ENCODE peak calls at places on chromosomes 7 and 10, in four cellular contexts. R is HL-60, N is K562, V is GM12878. G is an unnamed sample.

GRCh38 chr10:27192284-27192683 is 37.1 kb downstream of the MASTL start:
- DNase-seq in R (no peak), N (no peak), V (no peak), G (no peak)

GRCh38 chr10:44512345-44513095 is 127.6 kb upstream of the CXCL12 start:
- DNase-seq in R (no peak), N (no peak), V (no peak), G (no peak)

GRCh38 chr7:149642579-149642978 is 130.8 kb downstream of the ZNF467 start:
- DNase-seq in R (no peak), N (no peak), V (no peak), G (no peak)

GRCh38 chr10:75466016-75466415 is 34.6 kb downstream of the LRMDA start:
- DNase-seq in R (no peak), N (no peak), V (no peak), G (no peak)

GRCh38 chr7:95674101-95674500 is 77.8 kb upstream of the PDK4 start:
- DNase-seq in R (no peak), N (no peak), V (no peak), G (no peak)

GRCh38 chr10:59993931-59994330 is 87.6 kb upstream of the CCDC6 start:
- DNase-seq in R (no peak), N (no peak), V (no peak), G (no peak)

GRCh38 chr10:78559514-78560392 is 509.0 kb upstream of the ZMIZ1 start:
- DNase-seq in R (no peak), N (no peak), V (no peak), G (no peak)

GRCh38 chr10:79021948-79022499 is 46.7 kb upstream of the ZMIZ1 start:
- DNase-seq in R (no peak), N (no peak), V (no peak), G (no peak)

GRCh38 chr7:4634166-4634565 is 47.9 kb upstream of the FOXK1 start:
- DNase-seq in R (no peak), N (no peak), V (no peak), G (no peak)

GRCh38 chr10:3226960-3227724 is 54.6 kb upstream of the PITRM1 start:
- DNase-seq in R (no peak), N (no peak), V (no peak), G (no peak)

GRCh38 chr7:2040201-2040892 is 192.4 kb downstream of the MAD1L1 start:
- DNase-seq in R (no peak), N (no peak), V (no peak), G (no peak)

GRCh38 chr7:28573059-28573553 is 160.8 kb downstream of the CREB5 start:
- DNase-seq in R (no peak), N (no peak), V (no peak), G (no peak)

GRCh38 chr7:130337410-130337971 is 7.1 kb upstream of the CPA5 start:
- DNase-seq in R (no peak), N (no peak), V (no peak), G (no peak)

GRCh38 chr7:99267530-99268360 is 4.9 kb upstream of the MYH16 start:
- DNase-seq in R (no peak), N (no peak), V (no peak), G (no peak)

GRCh38 chr7:76293407-76293901 is 9.0 kb upstream of the HSPB1 start:
- DNase-seq in R (no peak), N (no peak), V (no peak), G (no peak)

GRCh38 chr7:100585511-100586265 is at the start of gene LRCH4:
- DNase-seq in R (no peak), N (peak), V (no peak), G (no peak)

GRCh38 chr7:99551329-99551728 is 585 bp downstream of the FAM200A start:
- DNase-seq in R (no peak), N (no peak), V (no peak), G (no peak)

GRCh38 chr10:13542533-13542932 is 13.7 kb upstream of the BEND7 start:
- DNase-seq in R (no peak), N (no peak), V (no peak), G (no peak)

GRCh38 chr10:13535346-13535745 is 6.5 kb upstream of the BEND7 start:
- DNase-seq in R (no peak), N (no peak), V (no peak), G (no peak)

DNA sequence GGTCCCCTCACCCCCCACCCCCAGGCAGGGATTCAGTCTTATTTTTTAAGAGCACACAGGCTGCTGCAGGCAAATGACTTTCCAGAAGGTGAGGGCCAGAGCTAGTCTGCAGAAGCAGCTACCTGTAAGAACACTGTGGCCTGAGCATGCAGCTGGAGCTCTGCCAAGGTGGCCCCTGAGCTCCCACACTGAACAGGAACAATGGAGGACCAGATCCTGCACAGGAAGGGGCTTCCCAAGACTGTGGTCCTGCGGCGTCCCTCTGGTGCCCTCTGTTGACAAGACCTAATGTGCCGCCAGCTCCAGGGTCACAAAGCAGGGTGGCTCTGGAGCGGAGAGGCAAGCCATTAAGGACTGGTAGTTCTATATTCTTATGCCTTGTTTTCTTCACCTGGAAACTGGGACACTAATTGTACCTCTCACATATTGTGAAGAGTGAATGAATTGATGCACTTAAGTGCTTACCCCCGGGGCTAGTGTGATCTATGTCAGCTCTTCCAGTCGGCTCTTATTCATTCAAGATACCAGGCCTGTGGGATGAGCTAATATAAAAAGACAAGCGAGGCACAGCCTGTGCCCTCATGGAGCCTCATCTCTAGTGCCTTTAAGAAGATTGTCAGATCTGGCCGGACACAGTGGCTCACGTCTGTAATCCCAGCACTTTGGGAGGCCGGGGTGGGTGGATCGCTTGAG is 8.0 kb upstream of the BEND7 start:
- DNase-seq in R (no peak), N (peak), V (peak), G (peak)
- TF ChIP-seq SPI1 in R (no peak), N (no peak), V (no peak), G (no peak)

DNA sequence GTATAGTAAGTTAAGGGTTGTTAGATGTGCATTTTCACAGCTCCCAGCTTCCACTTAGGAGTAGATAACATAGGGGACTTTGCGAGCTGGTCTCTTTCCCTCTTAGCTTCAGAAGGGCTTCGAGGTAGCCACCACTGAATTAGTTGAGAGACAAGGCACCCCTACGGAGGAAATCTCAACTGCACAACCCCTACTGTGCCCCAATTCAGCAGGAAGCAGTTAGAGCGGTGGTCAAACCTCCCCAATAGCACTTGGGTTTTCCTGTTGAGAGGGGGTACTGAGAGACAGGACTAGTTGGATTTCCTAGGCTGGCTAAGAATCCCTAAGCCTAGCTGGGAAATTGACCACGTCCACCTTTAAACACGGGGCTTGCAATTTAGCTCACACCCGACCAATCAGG is 1.1 kb upstream of the HERPUD2 start:
- DNase-seq in R (no peak), N (no peak), V (no peak), G (no peak)
- TF ChIP-seq SPI1 in R (no peak), N (no peak), V (no peak), G (no peak)

DNA sequence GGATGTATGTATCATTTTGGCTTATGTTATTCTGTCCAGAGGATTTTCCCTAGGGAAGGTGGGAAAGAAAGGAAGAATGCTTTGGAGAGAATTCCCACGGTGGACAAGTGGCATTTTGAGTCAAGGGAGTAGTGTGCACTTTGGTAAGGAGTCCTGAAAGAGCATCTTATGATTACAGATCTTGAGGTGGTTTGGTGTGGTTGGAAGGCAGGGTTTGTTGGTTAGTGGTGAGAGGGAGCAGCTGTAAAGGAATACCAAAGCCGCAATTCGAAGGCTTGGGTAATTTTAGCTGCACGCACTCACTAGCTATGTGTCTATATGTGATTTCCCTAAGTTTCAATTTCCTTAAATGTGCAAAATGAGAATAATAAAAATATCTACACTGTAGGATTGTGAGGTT is 16.2 kb downstream of the CCSER2 start:
- DNase-seq in R (no peak), N (no peak), V (no peak), G (no peak)
- TF ChIP-seq SPI1 in R (no peak), N (no peak), V (no peak), G (no peak)

DNA sequence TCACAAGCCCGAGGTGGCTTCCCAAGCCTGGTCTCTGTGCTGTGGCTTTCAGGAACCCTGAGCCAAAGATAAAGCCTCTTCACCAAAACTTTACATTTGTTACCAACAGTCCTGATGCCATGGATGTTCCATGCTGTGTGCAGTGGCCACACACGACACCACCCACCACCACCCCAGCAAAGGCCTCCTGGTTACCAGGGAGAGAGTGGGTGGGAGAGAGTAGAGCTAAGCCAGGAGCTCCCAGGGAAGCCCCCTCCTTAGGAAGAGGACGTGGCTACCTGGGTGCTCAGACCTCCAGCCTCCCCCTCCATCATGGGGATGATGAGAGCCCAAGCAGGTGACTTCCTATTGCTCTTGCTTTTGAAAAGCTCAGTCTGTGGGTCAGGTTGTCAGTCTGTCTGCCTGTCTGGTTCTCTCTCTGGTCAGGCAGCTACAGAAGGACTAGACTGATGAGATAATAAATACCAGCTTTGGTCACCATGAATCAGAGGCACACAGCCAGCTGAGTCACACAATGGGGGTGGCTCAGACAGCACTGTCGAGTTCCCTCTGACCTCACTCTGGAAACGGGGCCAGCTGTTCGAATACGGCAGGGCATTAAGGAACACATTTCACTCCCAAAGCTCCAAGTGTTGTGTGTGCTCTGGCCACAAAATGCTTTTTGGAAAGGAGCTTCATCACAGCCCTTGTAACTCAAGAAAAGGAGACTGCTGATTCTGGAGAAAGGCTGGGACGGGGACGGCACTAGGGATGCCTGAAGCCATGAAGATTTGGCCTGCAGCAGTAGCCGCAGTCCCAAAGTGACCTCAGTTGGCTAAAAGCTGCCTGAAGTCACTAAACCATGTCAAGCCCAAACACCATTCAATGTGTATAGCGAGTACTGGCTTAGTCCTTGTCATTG is 166.0 kb downstream of the FANK1 start:
- DNase-seq in R (no peak), N (peak), V (no peak), G (no peak)
- TF ChIP-seq SPI1 in R (no peak), N (no peak), V (no peak), G (no peak)

DNA sequence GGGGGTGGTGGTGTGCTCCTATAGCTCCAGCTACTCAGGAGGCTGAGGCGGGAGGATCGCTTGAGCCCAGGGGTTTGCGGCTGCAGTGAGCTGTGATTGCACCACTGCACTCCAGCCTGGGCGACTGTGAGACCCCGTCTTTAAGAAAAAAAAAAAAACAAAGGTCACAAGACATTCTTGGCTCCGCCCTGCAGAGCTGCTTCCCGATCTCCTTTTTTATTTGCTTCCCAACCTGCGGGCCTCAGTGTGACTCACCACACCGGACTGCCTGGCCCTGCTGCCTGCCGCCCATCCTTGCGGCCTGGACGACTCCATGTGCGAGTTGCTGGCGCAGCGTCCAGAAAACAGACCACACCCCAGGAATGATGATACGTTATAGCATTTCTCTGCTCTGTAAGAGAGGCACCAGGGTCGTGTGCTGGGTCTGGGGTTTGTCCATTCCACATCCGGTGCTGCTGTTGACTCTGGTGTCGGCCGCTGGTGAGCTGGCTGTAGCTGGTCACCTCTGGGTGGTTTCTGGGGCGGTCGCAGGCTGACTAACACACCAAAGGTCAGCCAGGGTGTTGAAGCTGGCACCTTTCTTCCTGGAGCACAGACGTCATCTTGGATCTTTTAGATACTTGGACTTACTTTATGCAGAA is 123.6 kb downstream of the TCF7L2 start:
- DNase-seq in R (no peak), N (peak), V (no peak), G (no peak)
- TF ChIP-seq SPI1 in R (no peak), N (no peak), V (no peak), G (no peak)

DNA sequence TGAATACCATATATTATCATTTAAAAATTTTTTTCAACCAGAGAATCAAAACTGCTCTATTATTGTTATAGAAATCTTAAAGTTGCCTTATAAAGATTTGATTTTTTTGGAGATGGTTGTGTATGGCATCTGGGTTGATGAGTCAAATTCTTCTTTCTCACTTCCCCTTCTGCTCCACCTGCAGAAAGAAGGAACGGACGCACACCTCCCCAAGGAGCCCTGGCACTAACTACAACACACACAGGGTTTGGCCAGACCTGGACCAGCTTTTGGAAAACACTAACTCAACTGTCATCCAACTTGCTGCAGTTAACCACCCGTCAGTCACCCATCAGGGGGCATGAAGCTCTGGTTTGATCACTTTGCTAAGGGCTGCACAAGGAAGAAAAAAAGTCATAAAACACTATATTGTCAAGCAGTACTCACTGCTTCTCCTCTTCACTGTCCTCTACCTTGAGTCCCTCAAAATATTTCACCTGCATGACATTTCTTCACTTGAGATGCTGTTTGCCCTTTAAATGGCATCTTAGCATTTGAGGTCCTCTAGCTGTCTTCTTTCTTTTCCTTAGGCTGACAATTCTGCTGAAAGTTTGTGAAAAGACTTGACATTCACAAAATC is 266.7 kb upstream of the PHF14 start:
- DNase-seq in R (no peak), N (no peak), V (peak), G (peak)
- TF ChIP-seq SPI1 in R (peak), N (peak), V (peak), G (peak)

DNA sequence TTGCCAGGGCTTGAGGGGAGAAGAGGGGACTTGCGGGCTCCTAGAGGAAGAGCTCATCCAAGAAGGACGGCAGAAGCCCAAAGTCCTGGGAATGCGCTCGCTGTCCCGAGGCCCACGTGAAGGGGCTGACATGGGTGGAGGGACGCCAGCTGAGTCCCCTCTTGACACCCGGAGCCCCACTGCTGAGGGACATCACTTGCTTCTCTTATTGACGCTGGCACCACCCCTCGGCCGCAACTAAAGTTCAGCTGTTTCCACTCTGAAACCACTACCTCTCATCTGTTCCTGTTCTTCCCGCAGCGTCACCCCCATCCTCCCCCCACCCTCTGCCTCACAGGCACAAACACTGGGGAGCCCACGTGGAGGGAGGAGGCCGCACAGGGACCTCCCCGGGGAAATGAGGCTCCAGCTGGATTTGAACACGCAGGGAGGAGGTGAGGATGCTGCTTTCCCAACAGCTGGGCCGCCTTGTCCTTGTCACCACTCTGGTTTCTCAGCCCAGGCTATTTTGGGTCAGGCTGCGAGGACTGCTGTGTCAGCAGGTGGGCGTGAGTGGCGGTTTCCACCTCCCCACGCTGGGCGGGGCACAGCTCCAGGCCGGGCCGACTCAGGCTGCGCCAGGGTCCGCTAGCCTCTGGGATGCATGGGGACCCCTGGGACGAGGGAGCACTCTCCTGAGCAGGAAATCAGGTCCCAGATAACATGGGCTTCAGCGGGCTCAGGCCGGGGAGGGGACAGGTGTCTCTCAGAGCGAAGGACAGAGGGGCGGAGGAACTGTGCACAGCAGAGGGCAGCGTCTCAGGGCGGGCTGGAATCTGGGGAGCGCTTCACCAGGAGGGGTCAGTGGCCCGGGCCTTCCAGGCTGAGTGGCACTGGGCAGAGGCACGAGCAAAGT is 156.3 kb downstream of the ZNF248 start:
- DNase-seq in R (no peak), N (peak), V (no peak), G (no peak)
- TF ChIP-seq SPI1 in R (no peak), N (no peak), V (no peak), G (no peak)

GRCh38 chr10:132186488-132187413 is at the start of gene DPYSL4:
- DNase-seq in R (no peak), N (peak), V (no peak), G (no peak)
- TF ChIP-seq SPI1 in R (no peak), N (no peak), V (no peak), G (no peak)

DNA sequence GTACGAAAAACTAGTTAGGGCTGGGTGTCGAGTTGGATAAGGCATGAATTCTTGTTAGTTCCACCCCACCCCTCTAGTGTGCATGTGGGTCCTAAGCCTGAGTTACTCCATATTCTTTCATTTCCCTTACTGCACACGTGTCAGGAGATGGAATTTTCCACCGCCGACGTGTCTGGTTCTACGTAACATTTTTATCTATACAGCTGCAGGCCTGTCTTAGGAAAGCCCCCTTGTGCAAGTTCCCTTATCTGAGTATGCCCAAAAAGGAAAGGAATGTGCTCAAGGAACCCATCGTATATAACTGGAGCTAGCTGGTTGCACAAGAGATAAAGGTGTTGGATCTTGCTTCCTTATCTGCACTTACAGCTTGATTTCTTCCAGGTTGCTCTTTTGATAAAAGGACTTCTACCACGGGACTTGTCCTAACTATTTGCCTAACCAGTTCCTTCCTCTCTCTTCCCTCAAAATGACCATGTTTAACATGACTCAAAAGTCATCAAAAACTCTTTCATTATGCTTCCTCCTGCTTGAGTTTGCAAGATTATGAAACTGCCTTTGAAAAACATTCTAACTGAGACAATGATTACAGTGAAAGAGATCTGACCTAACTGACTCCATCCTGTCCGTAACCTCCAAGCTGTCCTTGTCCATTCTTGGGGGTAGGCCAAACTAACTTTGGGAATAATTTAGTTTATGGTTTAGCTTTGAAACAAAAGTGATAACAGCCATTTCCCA is 181.4 kb downstream of the AKR1D1 start:
- DNase-seq in R (peak), N (peak), V (no peak), G (no peak)
- TF ChIP-seq SPI1 in R (peak), N (peak), V (no peak), G (no peak)